ENCODE peak calls at places on chromosomes 4 and X, in nine cellular contexts. One of them, this sample, is unnamed.

GRCh38 chr4:166202991-166203390 is 330.0 kb downstream of the TLL1 start:
- DNase-seq in AML-193: no peak
- DNase-seq in T-helper 1 cell: no peak
- DNase-seq in activated CD4-positive, alpha-beta T cell treated with anti-CD3 and anti-CD28 coated beads for 48 hours: no peak
- DNase-seq in H54: no peak
- DNase-seq in neural progenitor cell: peak
- DNase-seq in mucosa of gallbladder: no peak
- DNase-seq in GM19239: no peak
- DNase-seq in sciatic nerve: no peak
- DNase-seq in this sample: no peak

GRCh38 chr4:6280365-6280996 is 10.8 kb downstream of the WFS1 start:
- DNase-seq in AML-193: no peak
- DNase-seq in T-helper 1 cell: no peak
- DNase-seq in activated CD4-positive, alpha-beta T cell treated with anti-CD3 and anti-CD28 coated beads for 48 hours: no peak
- DNase-seq in H54: no peak
- DNase-seq in neural progenitor cell: no peak
- DNase-seq in mucosa of gallbladder: no peak
- DNase-seq in GM19239: no peak
- DNase-seq in sciatic nerve: no peak
- DNase-seq in this sample: no peak

GRCh38 chrX:23959781-23960180 is 52.0 kb downstream of the CXorf58 start:
- DNase-seq in AML-193: peak
- DNase-seq in T-helper 1 cell: no peak
- DNase-seq in activated CD4-positive, alpha-beta T cell treated with anti-CD3 and anti-CD28 coated beads for 48 hours: peak
- DNase-seq in H54: no peak
- DNase-seq in neural progenitor cell: no peak
- DNase-seq in mucosa of gallbladder: no peak
- DNase-seq in GM19239: no peak
- DNase-seq in sciatic nerve: no peak
- DNase-seq in this sample: no peak

GRCh38 chr4:151992755-151993154 is 231.9 kb upstream of the GATB start:
- DNase-seq in AML-193: no peak
- DNase-seq in T-helper 1 cell: no peak
- DNase-seq in activated CD4-positive, alpha-beta T cell treated with anti-CD3 and anti-CD28 coated beads for 48 hours: no peak
- DNase-seq in H54: no peak
- DNase-seq in neural progenitor cell: no peak
- DNase-seq in mucosa of gallbladder: no peak
- DNase-seq in GM19239: no peak
- DNase-seq in sciatic nerve: no peak
- DNase-seq in this sample: no peak

GRCh38 chr4:138070816-138071215 is 171.3 kb downstream of the SLC7A11 start:
- DNase-seq in AML-193: no peak
- DNase-seq in T-helper 1 cell: no peak
- DNase-seq in activated CD4-positive, alpha-beta T cell treated with anti-CD3 and anti-CD28 coated beads for 48 hours: no peak
- DNase-seq in H54: no peak
- DNase-seq in neural progenitor cell: no peak
- DNase-seq in mucosa of gallbladder: no peak
- DNase-seq in GM19239: no peak
- DNase-seq in sciatic nerve: no peak
- DNase-seq in this sample: no peak

GRCh38 chr4:8108991-8109390 is 49.6 kb downstream of the ABLIM2 start:
- DNase-seq in AML-193: no peak
- DNase-seq in T-helper 1 cell: no peak
- DNase-seq in activated CD4-positive, alpha-beta T cell treated with anti-CD3 and anti-CD28 coated beads for 48 hours: no peak
- DNase-seq in H54: no peak
- DNase-seq in neural progenitor cell: no peak
- DNase-seq in mucosa of gallbladder: no peak
- DNase-seq in GM19239: no peak
- DNase-seq in sciatic nerve: no peak
- DNase-seq in this sample: no peak

GRCh38 chr4:161949941-161950725 is 213.7 kb downstream of the FSTL5 start:
- DNase-seq in AML-193: no peak
- DNase-seq in T-helper 1 cell: no peak
- DNase-seq in activated CD4-positive, alpha-beta T cell treated with anti-CD3 and anti-CD28 coated beads for 48 hours: no peak
- DNase-seq in H54: no peak
- DNase-seq in neural progenitor cell: no peak
- DNase-seq in mucosa of gallbladder: no peak
- DNase-seq in GM19239: no peak
- DNase-seq in sciatic nerve: no peak
- DNase-seq in this sample: no peak

GRCh38 chr4:120228086-120228485 is 161.4 kb upstream of the MAD2L1 start:
- DNase-seq in AML-193: peak
- DNase-seq in T-helper 1 cell: no peak
- DNase-seq in activated CD4-positive, alpha-beta T cell treated with anti-CD3 and anti-CD28 coated beads for 48 hours: no peak
- DNase-seq in H54: no peak
- DNase-seq in neural progenitor cell: no peak
- DNase-seq in mucosa of gallbladder: no peak
- DNase-seq in GM19239: no peak
- DNase-seq in sciatic nerve: no peak
- DNase-seq in this sample: no peak

GRCh38 chr4:96652158-96652557 is 812.3 kb downstream of the PDHA2 start:
- DNase-seq in AML-193: no peak
- DNase-seq in T-helper 1 cell: no peak
- DNase-seq in activated CD4-positive, alpha-beta T cell treated with anti-CD3 and anti-CD28 coated beads for 48 hours: no peak
- DNase-seq in H54: no peak
- DNase-seq in neural progenitor cell: no peak
- DNase-seq in mucosa of gallbladder: no peak
- DNase-seq in GM19239: no peak
- DNase-seq in sciatic nerve: no peak
- DNase-seq in this sample: no peak

GRCh38 chrX:41377624-41378023 is 43.7 kb downstream of the DDX3X start:
- DNase-seq in AML-193: no peak
- DNase-seq in T-helper 1 cell: no peak
- DNase-seq in activated CD4-positive, alpha-beta T cell treated with anti-CD3 and anti-CD28 coated beads for 48 hours: peak
- DNase-seq in H54: no peak
- DNase-seq in neural progenitor cell: no peak
- DNase-seq in mucosa of gallbladder: no peak
- DNase-seq in GM19239: no peak
- DNase-seq in sciatic nerve: no peak
- DNase-seq in this sample: no peak

GRCh38 chr4:56181140-56181950 is 205.9 kb downstream of the AASDH start:
- DNase-seq in AML-193: peak
- DNase-seq in T-helper 1 cell: no peak
- DNase-seq in activated CD4-positive, alpha-beta T cell treated with anti-CD3 and anti-CD28 coated beads for 48 hours: peak
- DNase-seq in H54: no peak
- DNase-seq in neural progenitor cell: no peak
- DNase-seq in mucosa of gallbladder: no peak
- DNase-seq in GM19239: no peak
- DNase-seq in sciatic nerve: no peak
- DNase-seq in this sample: no peak

GRCh38 chrX:68692651-68693050 is 45.2 kb downstream of the STARD8 start:
- DNase-seq in AML-193: no peak
- DNase-seq in T-helper 1 cell: no peak
- DNase-seq in activated CD4-positive, alpha-beta T cell treated with anti-CD3 and anti-CD28 coated beads for 48 hours: no peak
- DNase-seq in H54: no peak
- DNase-seq in neural progenitor cell: no peak
- DNase-seq in mucosa of gallbladder: no peak
- DNase-seq in GM19239: no peak
- DNase-seq in sciatic nerve: no peak
- DNase-seq in this sample: no peak

GRCh38 chr4:134546279-134546678 is 344.7 kb upstream of the PABPC4L start:
- DNase-seq in AML-193: no peak
- DNase-seq in T-helper 1 cell: no peak
- DNase-seq in activated CD4-positive, alpha-beta T cell treated with anti-CD3 and anti-CD28 coated beads for 48 hours: no peak
- DNase-seq in H54: no peak
- DNase-seq in neural progenitor cell: no peak
- DNase-seq in mucosa of gallbladder: no peak
- DNase-seq in GM19239: no peak
- DNase-seq in sciatic nerve: no peak
- DNase-seq in this sample: no peak

GRCh38 chrX:50723006-50723405 is 91.0 kb downstream of the SHROOM4 start:
- DNase-seq in AML-193: no peak
- DNase-seq in T-helper 1 cell: no peak
- DNase-seq in activated CD4-positive, alpha-beta T cell treated with anti-CD3 and anti-CD28 coated beads for 48 hours: no peak
- DNase-seq in H54: no peak
- DNase-seq in neural progenitor cell: no peak
- DNase-seq in mucosa of gallbladder: no peak
- DNase-seq in GM19239: no peak
- DNase-seq in sciatic nerve: no peak
- DNase-seq in this sample: no peak

GRCh38 chr4:55127521-55127920 is 2.1 kb upstream of the KDR start:
- DNase-seq in AML-193: no peak
- DNase-seq in T-helper 1 cell: no peak
- DNase-seq in activated CD4-positive, alpha-beta T cell treated with anti-CD3 and anti-CD28 coated beads for 48 hours: no peak
- DNase-seq in H54: no peak
- DNase-seq in neural progenitor cell: no peak
- DNase-seq in mucosa of gallbladder: no peak
- DNase-seq in GM19239: no peak
- DNase-seq in sciatic nerve: no peak
- DNase-seq in this sample: no peak

GRCh38 chrX:45196701-45197100 is 4.0 kb downstream of the DIPK2B start:
- DNase-seq in AML-193: no peak
- DNase-seq in T-helper 1 cell: no peak
- DNase-seq in activated CD4-positive, alpha-beta T cell treated with anti-CD3 and anti-CD28 coated beads for 48 hours: no peak
- DNase-seq in H54: no peak
- DNase-seq in neural progenitor cell: no peak
- DNase-seq in mucosa of gallbladder: no peak
- DNase-seq in GM19239: no peak
- DNase-seq in sciatic nerve: no peak
- DNase-seq in this sample: no peak

GRCh38 chrX:134254511-134254910 is 17.5 kb downstream of the CCDC160 start:
- DNase-seq in AML-193: no peak
- DNase-seq in T-helper 1 cell: no peak
- DNase-seq in activated CD4-positive, alpha-beta T cell treated with anti-CD3 and anti-CD28 coated beads for 48 hours: no peak
- DNase-seq in H54: no peak
- DNase-seq in neural progenitor cell: no peak
- DNase-seq in mucosa of gallbladder: no peak
- DNase-seq in GM19239: no peak
- DNase-seq in sciatic nerve: no peak
- DNase-seq in this sample: no peak

GRCh38 chr4:155900402-155900801 is 3.1 kb upstream of the TDO2 start:
- DNase-seq in AML-193: no peak
- DNase-seq in T-helper 1 cell: no peak
- DNase-seq in activated CD4-positive, alpha-beta T cell treated with anti-CD3 and anti-CD28 coated beads for 48 hours: no peak
- DNase-seq in H54: no peak
- DNase-seq in neural progenitor cell: no peak
- DNase-seq in mucosa of gallbladder: no peak
- DNase-seq in GM19239: no peak
- DNase-seq in sciatic nerve: no peak
- DNase-seq in this sample: no peak

GRCh38 chr4:165403667-165404066 is 24.9 kb downstream of the CPE start:
- DNase-seq in AML-193: no peak
- DNase-seq in T-helper 1 cell: no peak
- DNase-seq in activated CD4-positive, alpha-beta T cell treated with anti-CD3 and anti-CD28 coated beads for 48 hours: no peak
- DNase-seq in H54: no peak
- DNase-seq in neural progenitor cell: no peak
- DNase-seq in mucosa of gallbladder: no peak
- DNase-seq in GM19239: no peak
- DNase-seq in sciatic nerve: no peak
- DNase-seq in this sample: no peak

GRCh38 chrX:16559206-16559619 is 90.7 kb upstream of the S100G start:
- DNase-seq in AML-193: no peak
- DNase-seq in T-helper 1 cell: no peak
- DNase-seq in activated CD4-positive, alpha-beta T cell treated with anti-CD3 and anti-CD28 coated beads for 48 hours: no peak
- DNase-seq in H54: no peak
- DNase-seq in neural progenitor cell: no peak
- DNase-seq in mucosa of gallbladder: no peak
- DNase-seq in GM19239: no peak
- DNase-seq in sciatic nerve: no peak
- DNase-seq in this sample: no peak

GRCh38 chr4:154916068-154916467 is 135.0 kb downstream of the RBM46 start:
- DNase-seq in AML-193: no peak
- DNase-seq in T-helper 1 cell: no peak
- DNase-seq in activated CD4-positive, alpha-beta T cell treated with anti-CD3 and anti-CD28 coated beads for 48 hours: no peak
- DNase-seq in H54: no peak
- DNase-seq in neural progenitor cell: no peak
- DNase-seq in mucosa of gallbladder: no peak
- DNase-seq in GM19239: no peak
- DNase-seq in sciatic nerve: no peak
- DNase-seq in this sample: no peak

This sample was measured in ureter.